ENCODE peak calls at places on chromosome 11, in five cellular contexts. U is A549, B is GM23338, Z is HCT116, H is K562. W is an unnamed sample.

GRCh38 chr11:17314232-17314547 is 37.4 kb upstream of the NCR3LG1 start:
- DNase-seq in U (no peak), B (no peak), Z (no peak), H (no peak), W (no peak)

GRCh38 chr11:78268516-78269410 is 80.0 kb downstream of the USP35 start:
- DNase-seq in U (no peak), B (no peak), Z (no peak), H (no peak), W (no peak)

GRCh38 chr11:18617688-18618340 is 16.3 kb downstream of the SPTY2D1 start:
- DNase-seq in U (no peak), B (no peak), Z (no peak), H (no peak), W (no peak)

GRCh38 chr11:73975479-73975757 is 7.2 kb downstream of the UCP2 start:
- DNase-seq in U (no peak), B (no peak), Z (no peak), H (no peak), W (no peak)

GRCh38 chr11:71446942-71447688 is 1.1 kb downstream of the DHCR7 start:
- DNase-seq in U (peak), B (no peak), Z (no peak), H (no peak), W (no peak)

GRCh38 chr11:17375547-17375946 is 12.9 kb downstream of the KCNJ11 start:
- DNase-seq in U (no peak), B (no peak), Z (no peak), H (no peak), W (no peak)

GRCh38 chr11:2987881-2988280 is 4.2 kb downstream of the NAP1L4 start:
- DNase-seq in U (no peak), B (no peak), Z (no peak), H (no peak), W (no peak)

GRCh38 chr11:32775908-32776307 is 18.6 kb downstream of the CCDC73 start:
- DNase-seq in U (no peak), B (no peak), Z (no peak), H (no peak), W (no peak)

GRCh38 chr11:104668797-104669463 is 229.3 kb downstream of the CASP12 start:
- DNase-seq in U (peak), B (no peak), Z (peak), H (no peak), W (no peak)

GRCh38 chr11:33065445-33066178 is 26.2 kb downstream of the TCP11L1 start:
- DNase-seq in U (peak), B (peak), Z (peak), H (peak), W (peak)

GRCh38 chr11:45847908-45848316 is 637 bp downstream of the CRY2 start:
- DNase-seq in U (peak), B (peak), Z (no peak), H (peak), W (peak)

GRCh38 chr11:125165111-125165663 is 636 bp downstream of the PKNOX2 start:
- DNase-seq in U (no peak), B (peak), Z (no peak), H (no peak), W (peak)

GRCh38 chr11:36605221-36606216 is 7.5 kb upstream of the RAG2 start:
- DNase-seq in U (no peak), B (no peak), Z (no peak), H (no peak), W (no peak)

GRCh38 chr11:118057424-118058145 is 19.3 kb upstream of the TMPRSS4 start:
- DNase-seq in U (no peak), B (no peak), Z (no peak), H (no peak), W (no peak)

GRCh38 chr11:38693306-38693705 is 2095.3 kb upstream of the RAG2 start:
- DNase-seq in U (no peak), B (no peak), Z (no peak), H (no peak), W (no peak)

GRCh38 chr11:21072517-21072916 is 403.1 kb downstream of the NELL1 start:
- DNase-seq in U (no peak), B (no peak), Z (no peak), H (no peak), W (no peak)

GRCh38 chr11:65430406-65431217 is 8.0 kb downstream of the NEAT1 start:
- DNase-seq in U (peak), B (no peak), Z (no peak), H (peak), W (no peak)

GRCh38 chr11:44774736-44775135 is 48.0 kb downstream of the TSPAN18 start:
- DNase-seq in U (no peak), B (no peak), Z (no peak), H (no peak), W (no peak)

GRCh38 chr11:46293616-46294015 is 16.2 kb downstream of the CREB3L1 start:
- DNase-seq in U (no peak), B (no peak), Z (no peak), H (peak), W (no peak)

GRCh38 chr11:74820763-74821162 is 72.1 kb downstream of the RNF169 start:
- DNase-seq in U (peak), B (no peak), Z (no peak), H (no peak), W (no peak)

GRCh38 chr11:73974611-73975478 is 7.8 kb downstream of the UCP2 start:
- DNase-seq in U (no peak), B (no peak), Z (no peak), H (no peak), W (no peak)

GRCh38 chr11:82557274-82557673 is 176.4 kb downstream of the FAM181B start:
- DNase-seq in U (no peak), B (no peak), Z (no peak), H (no peak), W (no peak)

GRCh38 chr11:119473901-119474681 is 51.1 kb upstream of the THY1 start:
- DNase-seq in U (no peak), B (no peak), Z (no peak), H (no peak), W (no peak)

GRCh38 chr11:126112547-126112946 is 49.9 kb upstream of the CDON start:
- DNase-seq in U (no peak), B (no peak), Z (no peak), H (no peak), W (peak)

GRCh38 chr11:59171508-59172322 is at the start of gene DTX4:
- DNase-seq in U (peak), B (peak), Z (peak), H (peak), W (peak)

GRCh38 chr11:1161410-1162152 is 3.8 kb downstream of the MUC5AC start:
- DNase-seq in U (no peak), B (no peak), Z (no peak), H (no peak), W (peak)

GRCh38 chr11:13043912-13044628 is 35.0 kb downstream of the RASSF10 start:
- DNase-seq in U (no peak), B (no peak), Z (no peak), H (no peak), W (no peak)
- TF ChIP-seq REST in U (no peak), B (no peak), Z (no peak), H (no peak), W (no peak)

DNA sequence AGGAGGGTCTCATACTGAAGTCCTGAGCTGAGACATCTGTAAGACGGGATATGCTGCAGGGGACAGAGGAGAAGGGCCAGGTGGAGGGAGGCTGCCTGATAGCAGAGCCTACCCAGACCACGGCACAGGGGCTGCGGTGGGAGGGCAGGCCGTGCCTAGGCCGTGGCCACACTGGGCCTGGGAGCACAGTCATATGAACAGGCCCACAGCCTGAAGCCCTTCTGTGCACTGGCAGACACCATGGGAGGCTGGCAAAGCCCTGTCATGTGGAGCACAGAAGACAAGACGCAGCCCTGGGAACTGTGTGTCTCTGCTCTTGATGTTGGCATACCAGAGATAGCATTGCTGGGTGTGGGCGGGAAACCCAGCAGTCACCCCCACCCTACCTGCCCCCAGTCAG is 3.3 kb downstream of the SPATA19 start:
- DNase-seq in U (no peak), B (no peak), Z (no peak), H (no peak), W (no peak)
- TF ChIP-seq REST in U (no peak), B (no peak), Z (no peak), H (no peak), W (no peak)

GRCh38 chr11:83751041-83751440 is 464.9 kb upstream of the CCDC90B start:
- DNase-seq in U (no peak), B (no peak), Z (no peak), H (no peak), W (no peak)
- TF ChIP-seq REST in U (no peak), B (no peak), Z (no peak), H (no peak), W (no peak)

GRCh38 chr11:10866893-10867331 is 9.1 kb upstream of the ZBED5 start:
- DNase-seq in U (no peak), B (no peak), Z (no peak), H (peak), W (peak)
- TF ChIP-seq REST in U (no peak), B (no peak), Z (no peak), H (no peak), W (no peak)

DNA sequence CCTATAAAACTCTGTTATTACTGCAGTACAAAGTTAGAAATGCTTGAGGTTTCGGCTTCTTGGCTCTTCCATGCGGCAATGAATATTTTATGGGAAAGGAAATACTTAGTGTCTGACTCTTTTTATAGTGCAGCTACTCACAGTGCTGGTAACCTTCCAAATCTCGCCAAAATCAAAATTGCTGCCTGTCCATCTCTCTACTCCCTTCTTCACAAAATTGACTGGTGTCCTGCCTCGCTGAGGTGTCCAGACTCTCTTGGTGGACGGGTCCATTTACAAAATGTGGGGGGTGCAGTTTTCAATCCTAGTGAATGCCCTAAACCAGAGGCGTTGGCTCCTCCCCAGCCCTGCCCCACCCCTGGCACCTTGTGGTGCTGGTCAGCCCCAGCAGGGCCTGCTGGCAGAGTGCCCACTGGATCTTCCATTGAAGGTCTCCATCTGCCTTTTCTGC is 73.5 kb downstream of the ZBTB16 start:
- DNase-seq in U (no peak), B (no peak), Z (no peak), H (no peak), W (no peak)
- TF ChIP-seq REST in U (no peak), B (no peak), Z (no peak), H (no peak), W (no peak)

W was measured in SK-N-SH.